ENCODE peak calls at places on chromosome 7, in six cellular contexts. One of them, this sample, is unnamed.

GRCh38 chr7:123492485-123492884 is 41.9 kb downstream of the IQUB start:
- DNase-seq in stimulated activated CD8-positive, alpha-beta memory T cell treated with anti-CD3 and anti-CD28 coated beads, Interleukin-12 subunit alpha, Interleukin-12 subunit beta, amount 100 ng/mL, for 4 hours: no peak
- DNase-seq in C1 segment of cervical spinal cord: no peak
- DNase-seq in stimulated activated CD4-positive, alpha-beta T cell treated with anti-CD3 and anti-CD28 coated beads, TNF-alpha, amount 100 ng/mL, for 1 hour: no peak
- DNase-seq in NCI-H446 treated with DMSO at 0.1 percent for 48 hours: no peak
- DNase-seq in cardiac septum: no peak
- DNase-seq in this sample: no peak

GRCh38 chr7:49860293-49860692 is 86.9 kb downstream of the VWC2 start:
- DNase-seq in stimulated activated CD8-positive, alpha-beta memory T cell treated with anti-CD3 and anti-CD28 coated beads, Interleukin-12 subunit alpha, Interleukin-12 subunit beta, amount 100 ng/mL, for 4 hours: no peak
- DNase-seq in C1 segment of cervical spinal cord: no peak
- DNase-seq in stimulated activated CD4-positive, alpha-beta T cell treated with anti-CD3 and anti-CD28 coated beads, TNF-alpha, amount 100 ng/mL, for 1 hour: no peak
- DNase-seq in NCI-H446 treated with DMSO at 0.1 percent for 48 hours: no peak
- DNase-seq in cardiac septum: no peak
- DNase-seq in this sample: no peak

GRCh38 chr7:45001826-45002225 is 1.8 kb downstream of the CCM2 start:
- DNase-seq in stimulated activated CD8-positive, alpha-beta memory T cell treated with anti-CD3 and anti-CD28 coated beads, Interleukin-12 subunit alpha, Interleukin-12 subunit beta, amount 100 ng/mL, for 4 hours: no peak
- DNase-seq in C1 segment of cervical spinal cord: no peak
- DNase-seq in stimulated activated CD4-positive, alpha-beta T cell treated with anti-CD3 and anti-CD28 coated beads, TNF-alpha, amount 100 ng/mL, for 1 hour: no peak
- DNase-seq in NCI-H446 treated with DMSO at 0.1 percent for 48 hours: no peak
- DNase-seq in cardiac septum: no peak
- DNase-seq in this sample: peak

GRCh38 chr7:10863476-10863875 is 110.2 kb upstream of the PHF14 start:
- DNase-seq in stimulated activated CD8-positive, alpha-beta memory T cell treated with anti-CD3 and anti-CD28 coated beads, Interleukin-12 subunit alpha, Interleukin-12 subunit beta, amount 100 ng/mL, for 4 hours: no peak
- DNase-seq in C1 segment of cervical spinal cord: no peak
- DNase-seq in stimulated activated CD4-positive, alpha-beta T cell treated with anti-CD3 and anti-CD28 coated beads, TNF-alpha, amount 100 ng/mL, for 1 hour: no peak
- DNase-seq in NCI-H446 treated with DMSO at 0.1 percent for 48 hours: no peak
- DNase-seq in cardiac septum: no peak
- DNase-seq in this sample: no peak

GRCh38 chr7:30371321-30371720 is 86.9 kb downstream of the ZNRF2 start:
- DNase-seq in stimulated activated CD8-positive, alpha-beta memory T cell treated with anti-CD3 and anti-CD28 coated beads, Interleukin-12 subunit alpha, Interleukin-12 subunit beta, amount 100 ng/mL, for 4 hours: no peak
- DNase-seq in C1 segment of cervical spinal cord: no peak
- DNase-seq in stimulated activated CD4-positive, alpha-beta T cell treated with anti-CD3 and anti-CD28 coated beads, TNF-alpha, amount 100 ng/mL, for 1 hour: no peak
- DNase-seq in NCI-H446 treated with DMSO at 0.1 percent for 48 hours: no peak
- DNase-seq in cardiac septum: no peak
- DNase-seq in this sample: no peak

GRCh38 chr7:68107256-68107655 is 1110.6 kb downstream of the TYW1 start:
- DNase-seq in stimulated activated CD8-positive, alpha-beta memory T cell treated with anti-CD3 and anti-CD28 coated beads, Interleukin-12 subunit alpha, Interleukin-12 subunit beta, amount 100 ng/mL, for 4 hours: no peak
- DNase-seq in C1 segment of cervical spinal cord: no peak
- DNase-seq in stimulated activated CD4-positive, alpha-beta T cell treated with anti-CD3 and anti-CD28 coated beads, TNF-alpha, amount 100 ng/mL, for 1 hour: no peak
- DNase-seq in NCI-H446 treated with DMSO at 0.1 percent for 48 hours: no peak
- DNase-seq in cardiac septum: no peak
- DNase-seq in this sample: no peak

GRCh38 chr7:127870231-127870907 is 160.9 kb downstream of the LRRC4 start:
- DNase-seq in stimulated activated CD8-positive, alpha-beta memory T cell treated with anti-CD3 and anti-CD28 coated beads, Interleukin-12 subunit alpha, Interleukin-12 subunit beta, amount 100 ng/mL, for 4 hours: no peak
- DNase-seq in C1 segment of cervical spinal cord: no peak
- DNase-seq in stimulated activated CD4-positive, alpha-beta T cell treated with anti-CD3 and anti-CD28 coated beads, TNF-alpha, amount 100 ng/mL, for 1 hour: no peak
- DNase-seq in NCI-H446 treated with DMSO at 0.1 percent for 48 hours: no peak
- DNase-seq in cardiac septum: no peak
- DNase-seq in this sample: no peak

GRCh38 chr7:6637544-6638229 is 569 bp downstream of the ZNF316 start:
- DNase-seq in stimulated activated CD8-positive, alpha-beta memory T cell treated with anti-CD3 and anti-CD28 coated beads, Interleukin-12 subunit alpha, Interleukin-12 subunit beta, amount 100 ng/mL, for 4 hours: peak
- DNase-seq in C1 segment of cervical spinal cord: no peak
- DNase-seq in stimulated activated CD4-positive, alpha-beta T cell treated with anti-CD3 and anti-CD28 coated beads, TNF-alpha, amount 100 ng/mL, for 1 hour: no peak
- DNase-seq in NCI-H446 treated with DMSO at 0.1 percent for 48 hours: no peak
- DNase-seq in cardiac septum: no peak
- DNase-seq in this sample: no peak

GRCh38 chr7:11768263-11768662 is 63.7 kb downstream of the THSD7A start:
- DNase-seq in stimulated activated CD8-positive, alpha-beta memory T cell treated with anti-CD3 and anti-CD28 coated beads, Interleukin-12 subunit alpha, Interleukin-12 subunit beta, amount 100 ng/mL, for 4 hours: no peak
- DNase-seq in C1 segment of cervical spinal cord: no peak
- DNase-seq in stimulated activated CD4-positive, alpha-beta T cell treated with anti-CD3 and anti-CD28 coated beads, TNF-alpha, amount 100 ng/mL, for 1 hour: no peak
- DNase-seq in NCI-H446 treated with DMSO at 0.1 percent for 48 hours: no peak
- DNase-seq in cardiac septum: no peak
- DNase-seq in this sample: no peak

GRCh38 chr7:75971961-75972763 is 22.2 kb downstream of the TMEM120A start:
- DNase-seq in stimulated activated CD8-positive, alpha-beta memory T cell treated with anti-CD3 and anti-CD28 coated beads, Interleukin-12 subunit alpha, Interleukin-12 subunit beta, amount 100 ng/mL, for 4 hours: no peak
- DNase-seq in C1 segment of cervical spinal cord: no peak
- DNase-seq in stimulated activated CD4-positive, alpha-beta T cell treated with anti-CD3 and anti-CD28 coated beads, TNF-alpha, amount 100 ng/mL, for 1 hour: no peak
- DNase-seq in NCI-H446 treated with DMSO at 0.1 percent for 48 hours: no peak
- DNase-seq in cardiac septum: no peak
- DNase-seq in this sample: no peak

GRCh38 chr7:112157072-112157471 is 49.1 kb downstream of the DOCK4 start:
- DNase-seq in stimulated activated CD8-positive, alpha-beta memory T cell treated with anti-CD3 and anti-CD28 coated beads, Interleukin-12 subunit alpha, Interleukin-12 subunit beta, amount 100 ng/mL, for 4 hours: no peak
- DNase-seq in C1 segment of cervical spinal cord: no peak
- DNase-seq in stimulated activated CD4-positive, alpha-beta T cell treated with anti-CD3 and anti-CD28 coated beads, TNF-alpha, amount 100 ng/mL, for 1 hour: no peak
- DNase-seq in NCI-H446 treated with DMSO at 0.1 percent for 48 hours: no peak
- DNase-seq in cardiac septum: no peak
- DNase-seq in this sample: no peak

GRCh38 chr7:4748267-4748666 is 27.2 kb upstream of the AP5Z1 start:
- DNase-seq in stimulated activated CD8-positive, alpha-beta memory T cell treated with anti-CD3 and anti-CD28 coated beads, Interleukin-12 subunit alpha, Interleukin-12 subunit beta, amount 100 ng/mL, for 4 hours: no peak
- DNase-seq in C1 segment of cervical spinal cord: no peak
- DNase-seq in stimulated activated CD4-positive, alpha-beta T cell treated with anti-CD3 and anti-CD28 coated beads, TNF-alpha, amount 100 ng/mL, for 1 hour: no peak
- DNase-seq in NCI-H446 treated with DMSO at 0.1 percent for 48 hours: no peak
- DNase-seq in cardiac septum: no peak
- DNase-seq in this sample: no peak

GRCh38 chr7:17915796-17916195 is 24.5 kb downstream of the SNX13 start:
- DNase-seq in stimulated activated CD8-positive, alpha-beta memory T cell treated with anti-CD3 and anti-CD28 coated beads, Interleukin-12 subunit alpha, Interleukin-12 subunit beta, amount 100 ng/mL, for 4 hours: no peak
- DNase-seq in C1 segment of cervical spinal cord: no peak
- DNase-seq in stimulated activated CD4-positive, alpha-beta T cell treated with anti-CD3 and anti-CD28 coated beads, TNF-alpha, amount 100 ng/mL, for 1 hour: no peak
- DNase-seq in NCI-H446 treated with DMSO at 0.1 percent for 48 hours: no peak
- DNase-seq in cardiac septum: no peak
- DNase-seq in this sample: no peak

GRCh38 chr7:149501651-149502050 is 4.0 kb upstream of the ZNF746 start:
- DNase-seq in stimulated activated CD8-positive, alpha-beta memory T cell treated with anti-CD3 and anti-CD28 coated beads, Interleukin-12 subunit alpha, Interleukin-12 subunit beta, amount 100 ng/mL, for 4 hours: no peak
- DNase-seq in C1 segment of cervical spinal cord: no peak
- DNase-seq in stimulated activated CD4-positive, alpha-beta T cell treated with anti-CD3 and anti-CD28 coated beads, TNF-alpha, amount 100 ng/mL, for 1 hour: no peak
- DNase-seq in NCI-H446 treated with DMSO at 0.1 percent for 48 hours: no peak
- DNase-seq in cardiac septum: no peak
- DNase-seq in this sample: no peak

GRCh38 chr7:105685099-105685609 is 103.9 kb upstream of the EFCAB10 start:
- DNase-seq in stimulated activated CD8-positive, alpha-beta memory T cell treated with anti-CD3 and anti-CD28 coated beads, Interleukin-12 subunit alpha, Interleukin-12 subunit beta, amount 100 ng/mL, for 4 hours: no peak
- DNase-seq in C1 segment of cervical spinal cord: no peak
- DNase-seq in stimulated activated CD4-positive, alpha-beta T cell treated with anti-CD3 and anti-CD28 coated beads, TNF-alpha, amount 100 ng/mL, for 1 hour: no peak
- DNase-seq in NCI-H446 treated with DMSO at 0.1 percent for 48 hours: no peak
- DNase-seq in cardiac septum: no peak
- DNase-seq in this sample: peak

GRCh38 chr7:156932006-156932405 is 17.5 kb upstream of the NOM1 start:
- DNase-seq in stimulated activated CD8-positive, alpha-beta memory T cell treated with anti-CD3 and anti-CD28 coated beads, Interleukin-12 subunit alpha, Interleukin-12 subunit beta, amount 100 ng/mL, for 4 hours: no peak
- DNase-seq in C1 segment of cervical spinal cord: no peak
- DNase-seq in stimulated activated CD4-positive, alpha-beta T cell treated with anti-CD3 and anti-CD28 coated beads, TNF-alpha, amount 100 ng/mL, for 1 hour: no peak
- DNase-seq in NCI-H446 treated with DMSO at 0.1 percent for 48 hours: no peak
- DNase-seq in cardiac septum: no peak
- DNase-seq in this sample: peak

GRCh38 chr7:39507866-39508551 is 58.2 kb upstream of the YAE1 start:
- DNase-seq in stimulated activated CD8-positive, alpha-beta memory T cell treated with anti-CD3 and anti-CD28 coated beads, Interleukin-12 subunit alpha, Interleukin-12 subunit beta, amount 100 ng/mL, for 4 hours: no peak
- DNase-seq in C1 segment of cervical spinal cord: no peak
- DNase-seq in stimulated activated CD4-positive, alpha-beta T cell treated with anti-CD3 and anti-CD28 coated beads, TNF-alpha, amount 100 ng/mL, for 1 hour: no peak
- DNase-seq in NCI-H446 treated with DMSO at 0.1 percent for 48 hours: peak
- DNase-seq in cardiac septum: no peak
- DNase-seq in this sample: no peak

GRCh38 chr7:29190349-29191045 is 4.1 kb upstream of the CHN2 start:
- DNase-seq in stimulated activated CD8-positive, alpha-beta memory T cell treated with anti-CD3 and anti-CD28 coated beads, Interleukin-12 subunit alpha, Interleukin-12 subunit beta, amount 100 ng/mL, for 4 hours: no peak
- DNase-seq in C1 segment of cervical spinal cord: no peak
- DNase-seq in stimulated activated CD4-positive, alpha-beta T cell treated with anti-CD3 and anti-CD28 coated beads, TNF-alpha, amount 100 ng/mL, for 1 hour: no peak
- DNase-seq in NCI-H446 treated with DMSO at 0.1 percent for 48 hours: no peak
- DNase-seq in cardiac septum: no peak
- DNase-seq in this sample: no peak

GRCh38 chr7:102296179-102296438 is 9.4 kb downstream of the SH2B2 start:
- DNase-seq in stimulated activated CD8-positive, alpha-beta memory T cell treated with anti-CD3 and anti-CD28 coated beads, Interleukin-12 subunit alpha, Interleukin-12 subunit beta, amount 100 ng/mL, for 4 hours: no peak
- DNase-seq in C1 segment of cervical spinal cord: no peak
- DNase-seq in stimulated activated CD4-positive, alpha-beta T cell treated with anti-CD3 and anti-CD28 coated beads, TNF-alpha, amount 100 ng/mL, for 1 hour: no peak
- DNase-seq in NCI-H446 treated with DMSO at 0.1 percent for 48 hours: no peak
- DNase-seq in cardiac septum: no peak
- DNase-seq in this sample: no peak

GRCh38 chr7:132035517-132036362 is 479.3 kb upstream of the PODXL start:
- DNase-seq in stimulated activated CD8-positive, alpha-beta memory T cell treated with anti-CD3 and anti-CD28 coated beads, Interleukin-12 subunit alpha, Interleukin-12 subunit beta, amount 100 ng/mL, for 4 hours: no peak
- DNase-seq in C1 segment of cervical spinal cord: no peak
- DNase-seq in stimulated activated CD4-positive, alpha-beta T cell treated with anti-CD3 and anti-CD28 coated beads, TNF-alpha, amount 100 ng/mL, for 1 hour: no peak
- DNase-seq in NCI-H446 treated with DMSO at 0.1 percent for 48 hours: no peak
- DNase-seq in cardiac septum: no peak
- DNase-seq in this sample: no peak

GRCh38 chr7:98528079-98528478 is 89.0 kb upstream of the NPTX2 start:
- DNase-seq in stimulated activated CD8-positive, alpha-beta memory T cell treated with anti-CD3 and anti-CD28 coated beads, Interleukin-12 subunit alpha, Interleukin-12 subunit beta, amount 100 ng/mL, for 4 hours: no peak
- DNase-seq in C1 segment of cervical spinal cord: no peak
- DNase-seq in stimulated activated CD4-positive, alpha-beta T cell treated with anti-CD3 and anti-CD28 coated beads, TNF-alpha, amount 100 ng/mL, for 1 hour: no peak
- DNase-seq in NCI-H446 treated with DMSO at 0.1 percent for 48 hours: no peak
- DNase-seq in cardiac septum: no peak
- DNase-seq in this sample: no peak

GRCh38 chr7:142749218-142749993 is at the start of gene PRSS1:
- DNase-seq in stimulated activated CD8-positive, alpha-beta memory T cell treated with anti-CD3 and anti-CD28 coated beads, Interleukin-12 subunit alpha, Interleukin-12 subunit beta, amount 100 ng/mL, for 4 hours: no peak
- DNase-seq in C1 segment of cervical spinal cord: no peak
- DNase-seq in stimulated activated CD4-positive, alpha-beta T cell treated with anti-CD3 and anti-CD28 coated beads, TNF-alpha, amount 100 ng/mL, for 1 hour: no peak
- DNase-seq in NCI-H446 treated with DMSO at 0.1 percent for 48 hours: no peak
- DNase-seq in cardiac septum: no peak
- DNase-seq in this sample: no peak

GRCh38 chr7:99953649-99954048 is 22.2 kb downstream of the AZGP1 start:
- DNase-seq in stimulated activated CD8-positive, alpha-beta memory T cell treated with anti-CD3 and anti-CD28 coated beads, Interleukin-12 subunit alpha, Interleukin-12 subunit beta, amount 100 ng/mL, for 4 hours: no peak
- DNase-seq in C1 segment of cervical spinal cord: no peak
- DNase-seq in stimulated activated CD4-positive, alpha-beta T cell treated with anti-CD3 and anti-CD28 coated beads, TNF-alpha, amount 100 ng/mL, for 1 hour: no peak
- DNase-seq in NCI-H446 treated with DMSO at 0.1 percent for 48 hours: no peak
- DNase-seq in cardiac septum: no peak
- DNase-seq in this sample: peak

GRCh38 chr7:39434012-39434411 is 132.2 kb upstream of the YAE1 start:
- DNase-seq in stimulated activated CD8-positive, alpha-beta memory T cell treated with anti-CD3 and anti-CD28 coated beads, Interleukin-12 subunit alpha, Interleukin-12 subunit beta, amount 100 ng/mL, for 4 hours: no peak
- DNase-seq in C1 segment of cervical spinal cord: no peak
- DNase-seq in stimulated activated CD4-positive, alpha-beta T cell treated with anti-CD3 and anti-CD28 coated beads, TNF-alpha, amount 100 ng/mL, for 1 hour: no peak
- DNase-seq in NCI-H446 treated with DMSO at 0.1 percent for 48 hours: no peak
- DNase-seq in cardiac septum: no peak
- DNase-seq in this sample: no peak

GRCh38 chr7:91324663-91325062 is 60.4 kb downstream of the FZD1 start:
- DNase-seq in stimulated activated CD8-positive, alpha-beta memory T cell treated with anti-CD3 and anti-CD28 coated beads, Interleukin-12 subunit alpha, Interleukin-12 subunit beta, amount 100 ng/mL, for 4 hours: no peak
- DNase-seq in C1 segment of cervical spinal cord: no peak
- DNase-seq in stimulated activated CD4-positive, alpha-beta T cell treated with anti-CD3 and anti-CD28 coated beads, TNF-alpha, amount 100 ng/mL, for 1 hour: no peak
- DNase-seq in NCI-H446 treated with DMSO at 0.1 percent for 48 hours: no peak
- DNase-seq in cardiac septum: no peak
- DNase-seq in this sample: no peak

GRCh38 chr7:16914771-16915170 is 33.0 kb upstream of the AGR3 start:
- DNase-seq in stimulated activated CD8-positive, alpha-beta memory T cell treated with anti-CD3 and anti-CD28 coated beads, Interleukin-12 subunit alpha, Interleukin-12 subunit beta, amount 100 ng/mL, for 4 hours: no peak
- DNase-seq in C1 segment of cervical spinal cord: no peak
- DNase-seq in stimulated activated CD4-positive, alpha-beta T cell treated with anti-CD3 and anti-CD28 coated beads, TNF-alpha, amount 100 ng/mL, for 1 hour: no peak
- DNase-seq in NCI-H446 treated with DMSO at 0.1 percent for 48 hours: no peak
- DNase-seq in cardiac septum: no peak
- DNase-seq in this sample: no peak

GRCh38 chr7:100895956-100896742 is 461 bp upstream of the ACHE start:
- DNase-seq in stimulated activated CD8-positive, alpha-beta memory T cell treated with anti-CD3 and anti-CD28 coated beads, Interleukin-12 subunit alpha, Interleukin-12 subunit beta, amount 100 ng/mL, for 4 hours: no peak
- DNase-seq in C1 segment of cervical spinal cord: peak
- DNase-seq in stimulated activated CD4-positive, alpha-beta T cell treated with anti-CD3 and anti-CD28 coated beads, TNF-alpha, amount 100 ng/mL, for 1 hour: no peak
- DNase-seq in NCI-H446 treated with DMSO at 0.1 percent for 48 hours: no peak
- DNase-seq in cardiac septum: no peak
- DNase-seq in this sample: no peak

GRCh38 chr7:83806538-83806937 is 157.6 kb upstream of the SEMA3E start:
- DNase-seq in stimulated activated CD8-positive, alpha-beta memory T cell treated with anti-CD3 and anti-CD28 coated beads, Interleukin-12 subunit alpha, Interleukin-12 subunit beta, amount 100 ng/mL, for 4 hours: no peak
- DNase-seq in C1 segment of cervical spinal cord: no peak
- DNase-seq in stimulated activated CD4-positive, alpha-beta T cell treated with anti-CD3 and anti-CD28 coated beads, TNF-alpha, amount 100 ng/mL, for 1 hour: no peak
- DNase-seq in NCI-H446 treated with DMSO at 0.1 percent for 48 hours: no peak
- DNase-seq in cardiac septum: no peak
- DNase-seq in this sample: no peak

GRCh38 chr7:82745117-82745516 is 301.5 kb upstream of the CACNA2D1 start:
- DNase-seq in stimulated activated CD8-positive, alpha-beta memory T cell treated with anti-CD3 and anti-CD28 coated beads, Interleukin-12 subunit alpha, Interleukin-12 subunit beta, amount 100 ng/mL, for 4 hours: no peak
- DNase-seq in C1 segment of cervical spinal cord: no peak
- DNase-seq in stimulated activated CD4-positive, alpha-beta T cell treated with anti-CD3 and anti-CD28 coated beads, TNF-alpha, amount 100 ng/mL, for 1 hour: no peak
- DNase-seq in NCI-H446 treated with DMSO at 0.1 percent for 48 hours: no peak
- DNase-seq in cardiac septum: no peak
- DNase-seq in this sample: no peak

GRCh38 chr7:155380986-155381851 is 76.7 kb upstream of the EN2 start:
- DNase-seq in stimulated activated CD8-positive, alpha-beta memory T cell treated with anti-CD3 and anti-CD28 coated beads, Interleukin-12 subunit alpha, Interleukin-12 subunit beta, amount 100 ng/mL, for 4 hours: no peak
- DNase-seq in C1 segment of cervical spinal cord: no peak
- DNase-seq in stimulated activated CD4-positive, alpha-beta T cell treated with anti-CD3 and anti-CD28 coated beads, TNF-alpha, amount 100 ng/mL, for 1 hour: no peak
- DNase-seq in NCI-H446 treated with DMSO at 0.1 percent for 48 hours: no peak
- DNase-seq in cardiac septum: no peak
- DNase-seq in this sample: no peak

GRCh38 chr7:22601812-22602568 is 102.0 kb upstream of the STEAP1B start:
- DNase-seq in stimulated activated CD8-positive, alpha-beta memory T cell treated with anti-CD3 and anti-CD28 coated beads, Interleukin-12 subunit alpha, Interleukin-12 subunit beta, amount 100 ng/mL, for 4 hours: no peak
- DNase-seq in C1 segment of cervical spinal cord: no peak
- DNase-seq in stimulated activated CD4-positive, alpha-beta T cell treated with anti-CD3 and anti-CD28 coated beads, TNF-alpha, amount 100 ng/mL, for 1 hour: no peak
- DNase-seq in NCI-H446 treated with DMSO at 0.1 percent for 48 hours: no peak
- DNase-seq in cardiac septum: no peak
- DNase-seq in this sample: no peak

GRCh38 chr7:38367301-38367700 is 93.9 kb upstream of the TARP start:
- DNase-seq in stimulated activated CD8-positive, alpha-beta memory T cell treated with anti-CD3 and anti-CD28 coated beads, Interleukin-12 subunit alpha, Interleukin-12 subunit beta, amount 100 ng/mL, for 4 hours: no peak
- DNase-seq in C1 segment of cervical spinal cord: no peak
- DNase-seq in stimulated activated CD4-positive, alpha-beta T cell treated with anti-CD3 and anti-CD28 coated beads, TNF-alpha, amount 100 ng/mL, for 1 hour: no peak
- DNase-seq in NCI-H446 treated with DMSO at 0.1 percent for 48 hours: no peak
- DNase-seq in cardiac septum: no peak
- DNase-seq in this sample: no peak